ENCODE peak calls at places on chromosomes 4 and X, in four cellular contexts. One of them, this sample, is unnamed.

GRCh38 chr4:5751918-5752802 is 41.2 kb downstream of the EVC start:
- DNase-seq in HepG2: no peak
- DNase-seq in HCT116: no peak
- DNase-seq in K562: no peak
- DNase-seq in this sample: no peak

GRCh38 chrX:129720741-129721140 is 18.0 kb upstream of the XPNPEP2 start:
- DNase-seq in HepG2: no peak
- DNase-seq in HCT116: no peak
- DNase-seq in K562: no peak
- DNase-seq in this sample: no peak

GRCh38 chr4:93764647-93765246 is 63.8 kb upstream of the ATOH1 start:
- DNase-seq in HepG2: peak
- DNase-seq in HCT116: peak
- DNase-seq in K562: peak
- DNase-seq in this sample: no peak

GRCh38 chr4:148058160-148058859 is 326.4 kb downstream of the ARHGAP10 start:
- DNase-seq in HepG2: no peak
- DNase-seq in HCT116: no peak
- DNase-seq in K562: no peak
- DNase-seq in this sample: no peak

GRCh38 chrX:84187501-84188319 is at the start of gene RPS6KA6:
- DNase-seq in HepG2: no peak
- DNase-seq in HCT116: no peak
- DNase-seq in K562: no peak
- DNase-seq in this sample: no peak

GRCh38 chr4:41160010-41160789 is 54.1 kb downstream of the APBB2 start:
- DNase-seq in HepG2: no peak
- DNase-seq in HCT116: peak
- DNase-seq in K562: no peak
- DNase-seq in this sample: no peak

GRCh38 chr4:16942491-16942890 is 44.0 kb upstream of the LDB2 start:
- DNase-seq in HepG2: no peak
- DNase-seq in HCT116: peak
- DNase-seq in K562: no peak
- DNase-seq in this sample: no peak

GRCh38 chr4:128653514-128654420 is 155.7 kb upstream of the JADE1 start:
- DNase-seq in HepG2: no peak
- DNase-seq in HCT116: no peak
- DNase-seq in K562: no peak
- DNase-seq in this sample: no peak

GRCh38 chr4:35934370-35934981 is 309.8 kb downstream of the ARAP2 start:
- DNase-seq in HepG2: peak
- DNase-seq in HCT116: peak
- DNase-seq in K562: peak
- DNase-seq in this sample: peak

GRCh38 chr4:10321931-10322330 is 135.3 kb downstream of the ZNF518B start:
- DNase-seq in HepG2: no peak
- DNase-seq in HCT116: no peak
- DNase-seq in K562: no peak
- DNase-seq in this sample: no peak

GRCh38 chr4:100926039-100926717 is 408.4 kb upstream of the EMCN start:
- DNase-seq in HepG2: no peak
- DNase-seq in HCT116: no peak
- DNase-seq in K562: no peak
- DNase-seq in this sample: no peak

GRCh38 chr4:23978031-23978430 is 88.2 kb upstream of the PPARGC1A start:
- DNase-seq in HepG2: no peak
- DNase-seq in HCT116: no peak
- DNase-seq in K562: no peak
- DNase-seq in this sample: no peak

GRCh38 chr4:177448850-177449249 is 6.6 kb upstream of the AGA start:
- DNase-seq in HepG2: no peak
- DNase-seq in HCT116: no peak
- DNase-seq in K562: no peak
- DNase-seq in this sample: no peak

DNA sequence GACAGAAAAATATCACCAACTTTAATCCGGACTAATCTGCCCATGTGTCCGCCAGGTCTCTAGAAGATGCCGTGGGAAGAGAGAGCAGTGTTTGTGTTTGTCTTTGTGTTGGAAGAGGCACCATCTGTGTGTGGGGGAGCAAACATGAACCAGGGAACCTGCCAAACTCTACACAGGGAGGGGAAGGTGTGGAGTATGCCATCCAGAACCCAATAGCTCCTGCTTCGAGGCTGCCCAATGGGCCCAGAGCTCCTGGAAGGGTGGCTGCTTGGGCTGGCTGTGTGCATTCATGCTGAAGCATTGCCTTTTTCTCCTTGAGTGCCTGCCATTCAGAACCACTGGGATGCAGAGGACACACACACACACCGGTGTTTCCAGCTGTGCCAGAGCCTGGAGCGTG is 536.2 kb downstream of the MID1IP1 start:
- DNase-seq in HepG2: no peak
- DNase-seq in HCT116: no peak
- DNase-seq in K562: no peak
- DNase-seq in this sample: no peak
- H3K27ac ChIP-seq in HepG2: no peak
- H3K27ac ChIP-seq in HCT116: no peak
- H3K27ac ChIP-seq in K562: no peak
- H3K27ac ChIP-seq in this sample: no peak

DNA sequence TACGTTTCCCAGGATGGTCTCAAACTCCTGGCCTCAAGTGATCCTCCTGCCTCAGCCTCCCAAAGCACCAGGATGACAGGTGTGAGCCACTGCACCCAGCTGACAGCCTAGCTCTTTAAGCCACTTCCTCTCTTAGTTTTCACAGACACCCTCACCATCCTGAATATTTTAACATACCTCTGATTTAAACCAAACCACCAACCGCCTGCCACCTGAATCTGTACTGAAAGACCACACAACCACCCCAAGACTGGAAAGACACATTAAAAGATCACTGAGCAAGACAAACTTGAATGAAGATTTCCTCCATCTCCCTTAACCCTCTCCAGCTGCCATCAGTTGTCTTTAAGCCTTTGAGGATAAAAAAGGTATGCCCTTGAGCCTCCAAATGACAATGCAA is 110.6 kb downstream of the SH3KBP1 start:
- DNase-seq in HepG2: no peak
- DNase-seq in HCT116: no peak
- DNase-seq in K562: no peak
- DNase-seq in this sample: no peak
- TF ChIP-seq ATF3 in HepG2: no peak
- TF ChIP-seq ATF3 in HCT116: no peak
- TF ChIP-seq ATF3 in K562: no peak
- TF ChIP-seq ATF3 in this sample: no peak

GRCh38 chr4:87018751-87019150 is 83.9 kb downstream of the AFF1 start:
- DNase-seq in HepG2: no peak
- DNase-seq in HCT116: no peak
- DNase-seq in K562: no peak
- DNase-seq in this sample: no peak
- H3K27ac ChIP-seq in HepG2: no peak
- H3K27ac ChIP-seq in HCT116: no peak
- H3K27ac ChIP-seq in K562: peak
- H3K27ac ChIP-seq in this sample: peak

DNA sequence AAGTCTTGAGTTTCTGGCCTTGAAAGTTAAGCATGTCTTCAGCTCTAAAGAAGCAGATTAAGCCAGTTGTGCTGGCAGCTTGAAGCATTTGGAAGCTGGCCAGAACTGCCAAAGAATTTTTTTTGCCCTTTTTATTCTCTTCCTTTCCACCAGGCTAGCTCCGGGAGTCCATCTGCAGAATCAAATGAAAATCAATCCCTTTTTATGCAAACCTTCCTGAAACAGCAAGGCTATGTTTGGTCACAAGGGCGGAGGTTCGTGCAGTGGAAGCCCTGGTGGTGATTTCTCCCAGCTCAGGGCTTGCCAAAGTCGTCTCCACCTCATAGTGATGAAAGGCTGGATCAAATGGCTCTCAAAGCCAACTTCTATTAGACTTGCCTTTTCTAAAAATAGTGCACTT is 21.6 kb upstream of the C4orf54 start:
- DNase-seq in HepG2: no peak
- DNase-seq in HCT116: no peak
- DNase-seq in K562: no peak
- DNase-seq in this sample: no peak
- TF ChIP-seq ATF3 in HepG2: no peak
- TF ChIP-seq ATF3 in HCT116: no peak
- TF ChIP-seq ATF3 in K562: no peak
- TF ChIP-seq ATF3 in this sample: no peak

GRCh38 chr4:2402941-2403340 is 15.5 kb downstream of the ZFYVE28 start:
- DNase-seq in HepG2: no peak
- DNase-seq in HCT116: no peak
- DNase-seq in K562: no peak
- DNase-seq in this sample: no peak
- H3K27ac ChIP-seq in HepG2: no peak
- H3K27ac ChIP-seq in HCT116: no peak
- H3K27ac ChIP-seq in K562: no peak
- H3K27ac ChIP-seq in this sample: no peak

DNA sequence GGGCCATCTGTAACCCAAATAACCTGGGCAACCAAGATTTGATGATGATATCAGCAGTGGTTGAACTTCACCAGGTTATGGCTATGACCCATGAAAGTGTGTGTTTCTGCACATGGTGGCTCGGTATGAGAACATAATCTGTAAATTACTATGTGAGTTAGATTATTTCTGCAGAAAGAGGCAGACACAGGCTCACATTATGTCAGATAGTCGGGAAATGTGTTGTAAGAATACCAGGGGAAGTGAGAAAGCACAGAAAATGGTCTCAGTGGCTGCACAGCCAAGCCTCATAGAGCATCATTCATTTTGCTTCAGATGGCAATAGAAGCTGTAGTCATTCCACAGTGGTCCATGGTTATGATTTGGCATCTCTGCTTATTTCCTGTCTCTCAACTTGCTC is 63.0 kb upstream of the RBPJ start:
- DNase-seq in HepG2: no peak
- DNase-seq in HCT116: no peak
- DNase-seq in K562: no peak
- DNase-seq in this sample: peak
- TF ChIP-seq ATF3 in HepG2: no peak
- TF ChIP-seq ATF3 in HCT116: no peak
- TF ChIP-seq ATF3 in K562: no peak
- TF ChIP-seq ATF3 in this sample: no peak

DNA sequence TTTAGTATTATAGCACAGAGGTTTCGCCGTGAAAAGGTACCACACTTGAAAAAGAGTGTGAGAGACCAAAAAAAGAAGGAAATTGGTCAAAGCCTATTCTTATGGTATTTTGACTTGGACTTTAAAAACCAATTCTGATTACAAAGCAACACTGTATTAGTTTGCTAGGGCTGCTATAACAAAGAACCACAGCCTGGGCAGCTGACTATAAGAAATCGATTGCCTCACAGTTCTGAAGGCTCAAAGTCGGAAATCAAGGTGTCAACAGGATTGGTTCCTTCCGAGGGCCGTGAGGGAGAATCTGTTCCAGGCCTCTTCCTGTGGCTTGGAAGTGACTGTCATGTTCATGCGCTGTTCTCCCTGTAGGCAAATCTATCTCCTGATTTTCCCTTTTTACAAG is 17.9 kb downstream of the DAPP1 start:
- DNase-seq in HepG2: no peak
- DNase-seq in HCT116: no peak
- DNase-seq in K562: no peak
- DNase-seq in this sample: no peak
- H3K27ac ChIP-seq in HepG2: no peak
- H3K27ac ChIP-seq in HCT116: no peak
- H3K27ac ChIP-seq in K562: no peak
- H3K27ac ChIP-seq in this sample: no peak

GRCh38 chrX:119489212-119490074 is 21.2 kb downstream of the SLC25A5 start:
- DNase-seq in HepG2: no peak
- DNase-seq in HCT116: no peak
- DNase-seq in K562: no peak
- DNase-seq in this sample: no peak
- TF ChIP-seq ATF3 in HepG2: no peak
- TF ChIP-seq ATF3 in HCT116: no peak
- TF ChIP-seq ATF3 in K562: no peak
- TF ChIP-seq ATF3 in this sample: no peak